ENCODE peak calls at places on chromosomes 3 and 15, in four cellular contexts. One of them, this sample, is unnamed.

GRCh38 chr3:158127250-158128219 is 17.6 kb downstream of the RSRC1 start:
- DNase-seq in activated CD8-positive, alpha-beta T cell treated with anti-CD3 and anti-CD28 coated beads for 36 hours: no peak
- DNase-seq in lung: no peak
- DNase-seq in ovary: no peak
- DNase-seq in this sample: no peak

GRCh38 chr15:33392453-33392852 is 81.7 kb downstream of the RYR3 start:
- DNase-seq in activated CD8-positive, alpha-beta T cell treated with anti-CD3 and anti-CD28 coated beads for 36 hours: no peak
- DNase-seq in ovary: no peak
- DNase-seq in lung: no peak
- DNase-seq in this sample: no peak

GRCh38 chr3:63015614-63016016 is 140.4 kb upstream of the CADPS start:
- DNase-seq in activated CD8-positive, alpha-beta T cell treated with anti-CD3 and anti-CD28 coated beads for 36 hours: no peak
- DNase-seq in ovary: no peak
- DNase-seq in lung: no peak
- DNase-seq in this sample: no peak

GRCh38 chr3:58471025-58471887 is 20.6 kb upstream of the KCTD6 start:
- DNase-seq in activated CD8-positive, alpha-beta T cell treated with anti-CD3 and anti-CD28 coated beads for 36 hours: peak
- DNase-seq in lung: peak
- DNase-seq in ovary: no peak
- DNase-seq in this sample: peak

GRCh38 chr3:142960322-142960850 is 3.1 kb downstream of the PAQR9 start:
- DNase-seq in activated CD8-positive, alpha-beta T cell treated with anti-CD3 and anti-CD28 coated beads for 36 hours: no peak
- DNase-seq in ovary: no peak
- DNase-seq in lung: no peak
- DNase-seq in this sample: no peak

GRCh38 chr15:53323197-53323596 is 436.3 kb downstream of the WDR72 start:
- DNase-seq in activated CD8-positive, alpha-beta T cell treated with anti-CD3 and anti-CD28 coated beads for 36 hours: no peak
- DNase-seq in lung: no peak
- DNase-seq in ovary: no peak
- DNase-seq in this sample: no peak

GRCh38 chr15:50053457-50053856 is 65.6 kb downstream of the ATP8B4 start:
- DNase-seq in activated CD8-positive, alpha-beta T cell treated with anti-CD3 and anti-CD28 coated beads for 36 hours: no peak
- DNase-seq in lung: no peak
- DNase-seq in ovary: no peak
- DNase-seq in this sample: no peak

GRCh38 chr15:68696532-68697363 is 118.0 kb downstream of the CORO2B start:
- DNase-seq in lung: no peak
- DNase-seq in ovary: no peak
- DNase-seq in activated CD8-positive, alpha-beta T cell treated with anti-CD3 and anti-CD28 coated beads for 36 hours: no peak
- DNase-seq in this sample: no peak

GRCh38 chr3:60992395-60992794 is 258.9 kb downstream of the FHIT start:
- DNase-seq in lung: no peak
- DNase-seq in activated CD8-positive, alpha-beta T cell treated with anti-CD3 and anti-CD28 coated beads for 36 hours: no peak
- DNase-seq in ovary: no peak
- DNase-seq in this sample: no peak

GRCh38 chr3:129195731-129196256 is 12.1 kb upstream of the CNBP start:
- DNase-seq in ovary: peak
- DNase-seq in activated CD8-positive, alpha-beta T cell treated with anti-CD3 and anti-CD28 coated beads for 36 hours: no peak
- DNase-seq in lung: peak
- DNase-seq in this sample: no peak

GRCh38 chr15:68028137-68028771 is 25.9 kb upstream of the PIAS1 start:
- DNase-seq in lung: no peak
- DNase-seq in ovary: no peak
- DNase-seq in activated CD8-positive, alpha-beta T cell treated with anti-CD3 and anti-CD28 coated beads for 36 hours: no peak
- DNase-seq in this sample: no peak

GRCh38 chr3:132230156-132231000 is 86.8 kb upstream of the ACP3 start:
- DNase-seq in ovary: no peak
- DNase-seq in activated CD8-positive, alpha-beta T cell treated with anti-CD3 and anti-CD28 coated beads for 36 hours: no peak
- DNase-seq in lung: no peak
- DNase-seq in this sample: no peak

GRCh38 chr3:192481638-192482037 is 245.7 kb downstream of the FGF12 start:
- DNase-seq in activated CD8-positive, alpha-beta T cell treated with anti-CD3 and anti-CD28 coated beads for 36 hours: no peak
- DNase-seq in lung: no peak
- DNase-seq in ovary: no peak
- DNase-seq in this sample: no peak

GRCh38 chr15:66461917-66462316 is 35.6 kb downstream of the SNAPC5 start:
- DNase-seq in lung: no peak
- DNase-seq in activated CD8-positive, alpha-beta T cell treated with anti-CD3 and anti-CD28 coated beads for 36 hours: no peak
- DNase-seq in ovary: no peak
- DNase-seq in this sample: no peak

GRCh38 chr3:162034368-162034767 is 537.8 kb downstream of the OTOL1 start:
- DNase-seq in ovary: no peak
- DNase-seq in lung: no peak
- DNase-seq in activated CD8-positive, alpha-beta T cell treated with anti-CD3 and anti-CD28 coated beads for 36 hours: no peak
- DNase-seq in this sample: no peak

GRCh38 chr3:23052230-23053019 is 150.7 kb upstream of the UBE2E2 start:
- DNase-seq in lung: no peak
- DNase-seq in ovary: no peak
- DNase-seq in activated CD8-positive, alpha-beta T cell treated with anti-CD3 and anti-CD28 coated beads for 36 hours: no peak
- DNase-seq in this sample: no peak

GRCh38 chr3:53493997-53494791 is at the start of gene CACNA1D:
- DNase-seq in activated CD8-positive, alpha-beta T cell treated with anti-CD3 and anti-CD28 coated beads for 36 hours: peak
- DNase-seq in lung: peak
- DNase-seq in ovary: no peak
- DNase-seq in this sample: peak

GRCh38 chr15:77393471-77393840 is 26.4 kb downstream of the PEAK1 start:
- DNase-seq in activated CD8-positive, alpha-beta T cell treated with anti-CD3 and anti-CD28 coated beads for 36 hours: no peak
- DNase-seq in ovary: no peak
- DNase-seq in lung: no peak
- DNase-seq in this sample: no peak

GRCh38 chr15:63079938-63080626 is 37.5 kb downstream of the TPM1 start:
- DNase-seq in activated CD8-positive, alpha-beta T cell treated with anti-CD3 and anti-CD28 coated beads for 36 hours: no peak
- DNase-seq in lung: no peak
- DNase-seq in ovary: no peak
- DNase-seq in this sample: no peak

GRCh38 chr15:52523192-52523591 is 5.5 kb downstream of the MYO5A start:
- DNase-seq in lung: no peak
- DNase-seq in activated CD8-positive, alpha-beta T cell treated with anti-CD3 and anti-CD28 coated beads for 36 hours: no peak
- DNase-seq in ovary: no peak
- DNase-seq in this sample: no peak

GRCh38 chr3:86785381-86785780 is 205.6 kb downstream of the VGLL3 start:
- DNase-seq in lung: no peak
- DNase-seq in activated CD8-positive, alpha-beta T cell treated with anti-CD3 and anti-CD28 coated beads for 36 hours: no peak
- DNase-seq in ovary: no peak
- DNase-seq in this sample: no peak
- TF ChIP-seq CTCF in lung: no peak
- TF ChIP-seq CTCF in activated CD8-positive, alpha-beta T cell treated with anti-CD3 and anti-CD28 coated beads for 36 hours: no peak
- TF ChIP-seq CTCF in ovary: no peak
- TF ChIP-seq CTCF in this sample: no peak

GRCh38 chr3:49607796-49608195 is 53.5 kb downstream of the BSN start:
- DNase-seq in ovary: no peak
- DNase-seq in activated CD8-positive, alpha-beta T cell treated with anti-CD3 and anti-CD28 coated beads for 36 hours: no peak
- DNase-seq in lung: no peak
- DNase-seq in this sample: no peak
- TF ChIP-seq CTCF in ovary: no peak
- TF ChIP-seq CTCF in activated CD8-positive, alpha-beta T cell treated with anti-CD3 and anti-CD28 coated beads for 36 hours: peak
- TF ChIP-seq CTCF in lung: no peak
- TF ChIP-seq CTCF in this sample: no peak

GRCh38 chr3:137409584-137409983 is 354.5 kb upstream of the SOX14 start:
- DNase-seq in lung: no peak
- DNase-seq in ovary: no peak
- DNase-seq in activated CD8-positive, alpha-beta T cell treated with anti-CD3 and anti-CD28 coated beads for 36 hours: no peak
- DNase-seq in this sample: no peak
- TF ChIP-seq CTCF in lung: no peak
- TF ChIP-seq CTCF in ovary: no peak
- TF ChIP-seq CTCF in activated CD8-positive, alpha-beta T cell treated with anti-CD3 and anti-CD28 coated beads for 36 hours: no peak
- TF ChIP-seq CTCF in this sample: no peak

DNA sequence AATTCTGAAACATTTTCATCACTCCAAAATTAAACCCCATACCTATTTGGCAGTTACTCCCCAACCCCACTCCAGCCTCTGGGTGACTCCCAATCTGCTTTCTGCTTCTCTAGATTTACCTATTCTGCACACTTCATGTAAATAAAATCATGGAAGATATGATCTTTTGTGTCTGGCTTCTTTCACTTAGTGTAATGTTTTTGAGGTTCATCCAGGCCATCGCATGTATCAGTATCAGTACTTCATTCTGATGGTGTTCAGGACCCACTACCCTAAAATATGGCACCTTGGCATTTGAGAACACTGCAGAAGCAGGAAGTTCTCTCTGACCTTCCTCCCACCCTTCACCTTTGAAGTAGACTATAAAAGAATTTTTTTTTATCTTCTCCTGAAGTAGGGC is 78.7 kb upstream of the SLC25A26 start:
- DNase-seq in lung: no peak
- DNase-seq in ovary: no peak
- DNase-seq in activated CD8-positive, alpha-beta T cell treated with anti-CD3 and anti-CD28 coated beads for 36 hours: no peak
- DNase-seq in this sample: no peak
- TF ChIP-seq CTCF in lung: no peak
- TF ChIP-seq CTCF in ovary: no peak
- TF ChIP-seq CTCF in activated CD8-positive, alpha-beta T cell treated with anti-CD3 and anti-CD28 coated beads for 36 hours: no peak
- TF ChIP-seq CTCF in this sample: no peak

GRCh38 chr15:100133981-100134711 is 207.6 kb downstream of the ADAMTS17 start:
- DNase-seq in lung: no peak
- DNase-seq in ovary: no peak
- DNase-seq in activated CD8-positive, alpha-beta T cell treated with anti-CD3 and anti-CD28 coated beads for 36 hours: no peak
- DNase-seq in this sample: no peak

GRCh38 chr15:100129677-100130076 is 212.1 kb downstream of the ADAMTS17 start:
- DNase-seq in ovary: no peak
- DNase-seq in lung: no peak
- DNase-seq in activated CD8-positive, alpha-beta T cell treated with anti-CD3 and anti-CD28 coated beads for 36 hours: no peak
- DNase-seq in this sample: no peak

GRCh38 chr15:100132309-100132708 is 209.5 kb downstream of the ADAMTS17 start:
- DNase-seq in lung: no peak
- DNase-seq in ovary: no peak
- DNase-seq in activated CD8-positive, alpha-beta T cell treated with anti-CD3 and anti-CD28 coated beads for 36 hours: no peak
- DNase-seq in this sample: no peak

GRCh38 chr15:100131321-100132224 is 210.2 kb downstream of the ADAMTS17 start:
- DNase-seq in ovary: no peak
- DNase-seq in lung: no peak
- DNase-seq in activated CD8-positive, alpha-beta T cell treated with anti-CD3 and anti-CD28 coated beads for 36 hours: peak
- DNase-seq in this sample: peak

GRCh38 chr15:100133001-100133400 is 208.8 kb downstream of the ADAMTS17 start:
- DNase-seq in lung: no peak
- DNase-seq in activated CD8-positive, alpha-beta T cell treated with anti-CD3 and anti-CD28 coated beads for 36 hours: no peak
- DNase-seq in ovary: no peak
- DNase-seq in this sample: no peak
- TF ChIP-seq CTCF in lung: no peak
- TF ChIP-seq CTCF in activated CD8-positive, alpha-beta T cell treated with anti-CD3 and anti-CD28 coated beads for 36 hours: no peak
- TF ChIP-seq CTCF in ovary: no peak
- TF ChIP-seq CTCF in this sample: no peak

DNA sequence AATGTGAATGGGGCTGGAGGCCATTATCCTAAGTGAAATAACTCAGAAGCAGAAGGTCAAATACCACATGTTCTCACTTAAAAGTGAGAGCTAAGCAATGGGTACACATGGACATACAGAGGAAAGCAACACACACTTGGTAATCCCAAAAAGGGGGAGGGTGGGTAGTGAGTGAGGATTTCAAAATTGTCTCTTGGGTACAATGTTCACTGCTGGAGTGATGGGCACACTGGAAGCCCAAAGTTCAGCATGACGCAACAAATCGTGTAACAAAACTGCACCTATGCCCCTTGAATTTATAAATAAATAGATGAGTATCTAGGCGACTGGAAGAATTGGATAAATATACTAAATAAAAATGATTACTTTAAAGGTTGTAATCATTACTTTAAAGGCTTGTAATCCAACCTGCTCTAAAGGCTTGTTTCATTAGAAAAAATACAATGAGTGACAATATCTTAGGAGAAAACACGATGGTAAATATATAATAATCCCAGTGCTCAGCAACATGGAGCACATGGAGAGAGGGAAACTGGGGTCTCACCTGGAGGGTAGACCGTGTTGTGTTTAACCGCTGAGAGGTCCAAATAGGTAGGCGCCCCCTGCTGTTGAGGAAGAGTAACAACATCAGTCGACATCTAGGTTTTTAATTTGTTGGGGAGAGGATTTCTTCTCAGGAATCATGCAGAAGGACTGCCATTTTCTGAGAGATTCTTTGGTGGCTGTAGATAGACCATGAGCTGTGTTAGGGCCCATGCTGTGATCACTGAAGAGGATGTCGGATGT is 78.5 kb upstream of the ROBO1 start:
- DNase-seq in ovary: no peak
- DNase-seq in lung: no peak
- DNase-seq in activated CD8-positive, alpha-beta T cell treated with anti-CD3 and anti-CD28 coated beads for 36 hours: peak
- DNase-seq in this sample: peak
- TF ChIP-seq CTCF in ovary: no peak
- TF ChIP-seq CTCF in lung: no peak
- TF ChIP-seq CTCF in activated CD8-positive, alpha-beta T cell treated with anti-CD3 and anti-CD28 coated beads for 36 hours: peak
- TF ChIP-seq CTCF in this sample: peak